ENCODE peak calls at places on chromosomes 12 and 14, in eight cellular contexts. X is right lobe of liver, V is tibial nerve, D is mammary epithelial cell, L is colonic mucosa, I is prostate gland, J is heart right ventricle, P is uterus. B is an unnamed sample.

GRCh38 chr14:89011327-89011726 is 186.9 kb downstream of the TTC8 start:
- DNase-seq in V (no peak), L (no peak), J (no peak), D (no peak), X (no peak), P (no peak), I (no peak), B (no peak)

GRCh38 chr12:93128332-93128707 is 199.2 kb upstream of the EEA1 start:
- DNase-seq in V (no peak), P (no peak), L (no peak), I (peak; percentile 27), J (no peak), X (peak; percentile 49), D (no peak), B (peak; percentile 78)

GRCh38 chr12:55712700-55713415 is 3.0 kb upstream of the BLOC1S1 start:
- DNase-seq in I (no peak), D (no peak), X (peak; percentile 77), P (no peak), V (no peak), L (no peak), J (no peak), B (no peak)

GRCh38 chr12:7933255-7933726 is 2.7 kb downstream of the SLC2A3 start:
- DNase-seq in I (peak; percentile 33), P (peak; percentile 82), V (peak; percentile 62), J (peak; percentile 88), L (peak; percentile 59), X (no peak), D (peak; percentile 85), B (peak; percentile 69)

GRCh38 chr12:79326225-79326624 is 364.5 kb downstream of the PAWR start:
- DNase-seq in P (no peak), J (no peak), I (no peak), V (no peak), L (no peak), X (no peak), D (no peak), B (no peak)

GRCh38 chr14:55689971-55690871 is 110.2 kb downstream of the KTN1 start:
- DNase-seq in J (no peak), I (no peak), P (no peak), V (no peak), L (no peak), D (no peak), X (no peak), B (no peak)

GRCh38 chr12:58028294-58028693 is 86.9 kb downstream of the ATP23 start:
- DNase-seq in I (no peak), D (peak; percentile 66), J (no peak), X (no peak), V (no peak), L (no peak), P (no peak), B (no peak)

GRCh38 chr14:100305446-100306255 is 593 bp downstream of the SLC25A29 start:
- DNase-seq in X (no peak), I (peak; percentile 30), J (peak; percentile 21), V (no peak), P (peak; percentile 57), L (peak; percentile 62), D (no peak), B (peak; percentile 52)

GRCh38 chr14:68969278-68969677 is 9.8 kb downstream of the ACTN1 start:
- DNase-seq in L (no peak), I (no peak), D (no peak), V (no peak), X (no peak), J (peak; percentile 63), P (no peak), B (no peak)

GRCh38 chr14:21768116-21768874 is 94.7 kb upstream of the OR4E1 start:
- DNase-seq in V (no peak), I (no peak), P (no peak), L (no peak), X (no peak), J (no peak), D (peak; percentile 24), B (no peak)

GRCh38 chr12:102496571-102496970 is 16.2 kb upstream of the IGF1 start:
- DNase-seq in L (no peak), J (no peak), I (no peak), D (no peak), X (no peak), V (no peak), P (no peak), B (no peak)

GRCh38 chr12:133231001-133231400 is 4.7 kb downstream of the ANHX start:
- DNase-seq in V (no peak), D (no peak), X (no peak), I (no peak), L (no peak), P (no peak), J (no peak), B (no peak)

GRCh38 chr12:49832836-49833421 is 4.7 kb upstream of the NCKAP5L start:
- DNase-seq in V (no peak), J (no peak), L (no peak), X (no peak), P (no peak), I (no peak), D (peak; percentile 52), B (no peak)

GRCh38 chr12:95918194-95918993 is 24.0 kb downstream of the CCDC38 start:
- DNase-seq in D (peak; percentile 57), X (no peak), P (peak; percentile 18), J (peak; percentile 35), I (peak; percentile 37), V (no peak), L (peak; percentile 28), B (no peak)

GRCh38 chr14:23009483-23009938 is 432 bp downstream of the C14orf93 start:
- DNase-seq in L (no peak), J (no peak), D (no peak), X (no peak), P (no peak), V (no peak), I (no peak), B (no peak)

DNA sequence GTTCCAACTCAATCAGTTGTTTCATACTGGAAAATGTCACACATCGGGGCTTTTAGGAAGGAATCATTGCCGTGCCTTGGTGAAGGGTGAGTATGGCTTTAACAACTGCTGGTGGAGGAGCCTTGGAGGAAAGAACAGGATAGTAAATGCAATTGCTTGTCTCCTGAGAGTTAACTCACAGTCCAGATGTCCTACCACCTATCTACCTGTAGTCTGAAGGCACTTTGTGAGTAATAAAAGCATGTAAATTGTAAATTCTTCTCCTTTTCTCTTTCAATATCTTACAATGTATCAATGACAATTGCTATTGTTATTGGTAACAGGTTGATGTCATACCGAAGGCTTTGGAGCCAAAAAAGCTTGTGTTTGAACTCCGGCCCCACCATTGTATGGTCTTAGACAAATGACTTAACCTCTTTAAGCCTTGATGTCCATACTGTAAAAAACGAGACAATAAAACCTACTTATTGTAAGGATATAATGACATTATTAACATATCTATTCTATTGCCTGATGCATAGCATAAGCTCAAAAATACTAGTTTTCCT is 397.4 kb downstream of the ADAMTS20 start:
- DNase-seq in I (no peak), X (no peak), V (no peak), P (no peak), L (no peak), J (no peak), D (no peak), B (no peak)
- H3K4me3 ChIP-seq in I (no peak overlapping the region), X (no peak overlapping the region), V (no peak overlapping the region), P (no peak overlapping the region), L (no peak overlapping the region), J (no peak overlapping the region), D (no peak overlapping the region), B (no peak overlapping the region)

DNA sequence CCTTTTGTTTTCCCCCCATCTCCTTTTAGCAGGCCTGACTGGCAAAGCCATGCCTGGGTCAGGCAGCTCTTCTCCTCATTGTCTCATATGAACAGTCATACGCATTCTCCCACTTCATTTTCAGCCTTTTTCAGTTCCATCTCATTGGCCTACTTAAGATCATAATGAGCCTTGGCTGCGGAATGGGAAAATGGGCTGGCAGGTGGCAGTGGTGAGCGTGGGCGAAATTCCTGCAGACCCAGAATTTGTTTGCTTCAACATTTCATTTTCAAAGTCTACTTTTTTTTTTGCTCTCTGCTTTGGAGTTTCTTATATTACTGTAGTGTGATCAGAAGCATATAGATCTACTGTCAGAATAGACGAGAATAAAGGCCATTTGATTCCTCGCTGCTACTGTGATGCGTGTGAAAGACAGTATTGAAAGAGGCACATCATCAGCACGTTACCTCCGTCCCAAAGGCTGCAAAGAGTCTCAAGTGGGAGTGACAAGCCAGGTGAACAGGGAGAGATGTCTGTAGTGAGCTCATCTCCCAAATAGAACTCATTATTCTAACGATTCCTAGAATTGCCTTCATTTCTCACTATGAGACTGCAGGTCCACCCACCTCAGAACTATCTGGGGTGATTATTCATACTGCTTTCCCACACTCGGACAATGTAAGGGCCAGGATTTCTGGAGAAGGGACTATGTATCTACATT is 73.7 kb downstream of the TBK1 start:
- DNase-seq in X (no peak), P (no peak), J (no peak), L (no peak), I (no peak), D (no peak), V (no peak), B (no peak)
- TF ChIP-seq CTCF in X (no peak), P (no peak), J (no peak), L (no peak), I (no peak), D (no peak), V (no peak), B (no peak)

GRCh38 chr12:124386661-124387509 is 92.0 kb downstream of the RFLNA start:
- DNase-seq in I (no peak), J (no peak), V (no peak), L (no peak), X (no peak), D (no peak), P (peak; percentile 37), B (no peak)

GRCh38 chr12:124383028-124383427 is 88.1 kb downstream of the RFLNA start:
- DNase-seq in D (no peak), P (no peak), I (no peak), V (no peak), L (no peak), J (no peak), X (no peak), B (no peak)

GRCh38 chr12:124385219-124385969 is 90.5 kb downstream of the RFLNA start:
- DNase-seq in J (no peak), L (no peak), I (no peak), P (peak; percentile 83), D (peak; percentile 60), V (no peak), X (no peak), B (no peak)

GRCh38 chr12:124386059-124386458 is 91.2 kb downstream of the RFLNA start:
- DNase-seq in J (peak; percentile 64), V (no peak), L (no peak), D (no peak), I (no peak), P (peak; percentile 46), X (no peak), B (no peak)

DNA sequence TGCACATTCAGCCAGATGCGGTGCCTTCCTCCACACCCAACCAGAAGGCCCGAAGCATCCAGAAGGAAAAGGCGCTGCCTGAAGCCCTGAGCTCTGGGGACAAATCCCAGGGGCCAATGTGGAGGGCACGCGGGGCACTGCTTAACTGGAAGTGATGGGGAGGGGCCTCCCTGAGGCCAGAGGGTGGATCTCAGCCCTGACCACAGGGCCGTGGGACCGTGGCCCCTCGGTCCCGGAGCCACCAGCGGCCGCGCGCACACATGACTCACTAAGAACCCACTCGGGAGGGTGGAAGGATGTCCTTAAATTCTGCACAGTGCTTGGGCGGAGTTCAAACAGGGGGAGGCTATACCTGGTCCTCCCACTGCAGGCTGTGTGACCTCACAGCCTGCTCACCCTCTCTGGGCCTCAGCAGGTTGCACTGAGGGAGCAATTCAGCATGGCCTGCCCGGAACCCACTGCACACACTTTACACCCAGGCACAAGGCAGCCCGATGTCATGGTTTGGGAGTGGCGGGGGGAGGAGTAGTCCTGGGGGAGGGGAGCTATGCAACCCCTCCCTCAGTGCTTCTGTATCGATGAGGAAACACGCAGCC is 89.5 kb downstream of the RFLNA start:
- DNase-seq in I (no peak), L (no peak), P (no peak), D (no peak), J (no peak), X (no peak), V (no peak), B (no peak)
- H3K4me1 ChIP-seq in I (peaks cover 39% of the 10 kb centered on the region), L (peaks cover 7% of the 10 kb centered on the region), P (peaks cover 36% of the 10 kb centered on the region), D (peaks cover 72% of the 10 kb centered on the region), J (peaks cover 61% of the 10 kb centered on the region), X (peaks cover 5% of the 10 kb centered on the region), V (peaks cover 63% of the 10 kb centered on the region), B (peaks cover 87% of the 10 kb centered on the region)

GRCh38 chr12:9112076-9112853 is 3.5 kb downstream of the A2M start:
- DNase-seq in J (no peak), V (no peak), I (no peak), D (no peak), L (no peak), P (no peak), X (no peak), B (no peak)
- H3K4me3 ChIP-seq in J (peak overlapping the region; percentile 72), V (no peak overlapping the region), I (no peak overlapping the region), D (no peak overlapping the region), L (no peak overlapping the region), P (no peak overlapping the region), X (peak overlapping the region; percentile 66), B (peak overlapping the region; percentile 40)